ENCODE peak calls at places on chromosome 5, in four cellular contexts. X, I, J and R are unnamed samples.

GRCh38 chr5:170882345-170882744 is 20.5 kb downstream of the RANBP17 start:
- DNase-seq in X (no peak), I (no peak), J (no peak), R (no peak)

GRCh38 chr5:119191944-119192343 is 121.1 kb downstream of the DMXL1 start:
- DNase-seq in X (no peak), I (no peak), J (no peak), R (no peak)

GRCh38 chr5:138649316-138649720 is 74.1 kb upstream of the HSPA9 start:
- DNase-seq in X (no peak), I (no peak), J (peak), R (no peak)

GRCh38 chr5:170131235-170131634 is 25.5 kb downstream of the FOXI1 start:
- DNase-seq in X (no peak), I (no peak), J (no peak), R (no peak)

GRCh38 chr5:10288600-10289213 is 19.0 kb downstream of the CMBL start:
- DNase-seq in X (peak), I (no peak), J (peak), R (peak)

GRCh38 chr5:93022211-93022610 is 558.8 kb downstream of the NR2F1-AS1 start:
- DNase-seq in X (no peak), I (no peak), J (no peak), R (no peak)

GRCh38 chr5:62652225-62652624 is 73.6 kb downstream of the LRRC70 start:
- DNase-seq in X (no peak), I (no peak), J (no peak), R (no peak)

GRCh38 chr5:141733198-141733597 is 51.2 kb upstream of the ARAP3 start:
- DNase-seq in X (no peak), I (no peak), J (no peak), R (no peak)

GRCh38 chr5:135979510-135979909 is 24.7 kb upstream of the LECT2 start:
- DNase-seq in X (no peak), I (no peak), J (no peak), R (no peak)

GRCh38 chr5:117220730-117221129 is 646.1 kb upstream of the SEMA6A start:
- DNase-seq in X (no peak), I (no peak), J (no peak), R (no peak)

GRCh38 chr5:87949665-87950640 is 318.7 kb downstream of the TMEM161B start:
- DNase-seq in X (no peak), I (no peak), J (no peak), R (no peak)

GRCh38 chr5:124755565-124755964 is 9.1 kb upstream of the ZNF608 start:
- DNase-seq in X (no peak), I (no peak), J (no peak), R (no peak)

GRCh38 chr5:116532762-116533525 is 41.7 kb downstream of the SEMA6A start:
- DNase-seq in X (no peak), I (no peak), J (no peak), R (no peak)

GRCh38 chr5:7801898-7802614 is 48.9 kb downstream of the CFAP90 start:
- DNase-seq in X (no peak), I (no peak), J (no peak), R (no peak)

GRCh38 chr5:12384005-12384404 is 479.8 kb upstream of the CTNND2 start:
- DNase-seq in X (no peak), I (no peak), J (no peak), R (no peak)

GRCh38 chr5:139473565-139473964 is 2.8 kb downstream of the SMIM33 start:
- DNase-seq in X (no peak), I (no peak), J (no peak), R (no peak)

GRCh38 chr5:150514708-150515211 is 6.8 kb downstream of the NDST1 start:
- DNase-seq in X (no peak), I (no peak), J (peak), R (no peak)

GRCh38 chr5:5880364-5880763 is 457.9 kb downstream of the ICE1 start:
- DNase-seq in X (no peak), I (no peak), J (no peak), R (no peak)

GRCh38 chr5:72202331-72202825 is 95.1 kb downstream of the MAP1B start:
- DNase-seq in X (no peak), I (no peak), J (no peak), R (no peak)
- H3K27ac ChIP-seq in X (no peak), I (no peak), J (no peak), R (no peak)

DNA sequence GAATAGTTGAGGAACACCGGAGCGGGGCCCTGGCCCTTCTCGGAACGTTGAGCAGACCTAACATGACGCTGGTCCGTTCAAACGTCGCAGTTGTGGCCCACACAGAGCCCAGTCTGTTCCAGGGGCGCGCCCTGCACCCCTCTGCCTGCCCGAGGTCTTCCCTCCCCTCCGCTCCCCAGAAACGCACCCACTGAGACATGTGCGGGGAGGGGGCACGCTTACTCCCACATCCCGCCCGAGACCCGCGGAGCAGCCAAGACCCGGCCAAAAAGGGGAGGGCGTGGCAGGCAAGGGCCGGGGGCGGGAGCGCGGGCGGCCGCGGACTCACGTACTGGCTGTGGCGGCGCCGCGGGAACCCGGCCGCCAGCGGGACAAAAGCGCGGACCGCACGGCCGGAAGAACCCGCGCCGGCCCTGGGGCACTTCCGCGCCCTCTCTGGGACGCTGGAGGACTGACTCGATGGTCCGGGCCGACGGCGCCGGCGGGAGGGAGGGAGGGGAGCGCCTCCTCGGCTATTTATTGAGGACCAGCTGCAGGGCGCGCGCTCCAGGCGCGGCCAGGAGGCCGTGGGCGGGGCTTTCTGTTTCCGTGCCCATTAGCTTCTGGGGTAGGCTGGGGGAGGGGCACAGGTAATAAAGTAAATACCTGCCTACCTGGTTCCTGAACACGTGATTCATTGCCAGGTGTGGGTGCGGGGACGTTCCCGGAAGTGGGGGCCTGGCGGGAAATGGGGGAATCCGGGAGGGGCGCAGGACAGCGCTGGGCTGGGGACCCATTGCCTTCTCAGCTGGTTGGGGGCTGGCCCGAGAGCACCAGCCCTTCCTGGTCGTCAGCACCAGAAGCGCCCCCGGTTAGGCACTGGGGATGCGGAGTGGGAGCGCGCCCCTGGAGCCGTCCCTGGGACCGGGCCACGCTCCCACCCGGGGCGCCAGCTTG is at the start of gene ZFP62:
- DNase-seq in X (peak), I (peak), J (peak), R (peak)
- TF ChIP-seq POLR2A in X (peak), I (peak), J (peak), R (peak)

GRCh38 chr5:37247036-37247435 is 2.1 kb downstream of the CPLANE1 start:
- DNase-seq in X (no peak), I (no peak), J (no peak), R (no peak)
- H3K4me3 ChIP-seq in X (no peak), I (no peak), J (no peak), R (no peak)

GRCh38 chr5:61026004-61026403 is 81.0 kb downstream of the NDUFAF2 start:
- DNase-seq in X (no peak), I (no peak), J (no peak), R (no peak)

GRCh38 chr5:61020415-61020814 is 75.4 kb downstream of the NDUFAF2 start:
- DNase-seq in X (no peak), I (no peak), J (no peak), R (no peak)

GRCh38 chr5:61019642-61020041 is 74.6 kb downstream of the NDUFAF2 start:
- DNase-seq in X (no peak), I (no peak), J (no peak), R (no peak)

GRCh38 chr5:61018102-61018501 is 73.1 kb downstream of the NDUFAF2 start:
- DNase-seq in X (no peak), I (no peak), J (no peak), R (no peak)

GRCh38 chr5:61023131-61023530 is 78.1 kb downstream of the NDUFAF2 start:
- DNase-seq in X (no peak), I (no peak), J (no peak), R (no peak)
- H3K27ac ChIP-seq in X (no peak), I (no peak), J (no peak), R (no peak)

GRCh38 chr5:73444499-73445432 is 3.8 kb downstream of the FOXD1 start:
- DNase-seq in X (no peak), I (no peak), J (no peak), R (no peak)
- TF ChIP-seq POLR2A in X (no peak), I (no peak), J (no peak), R (no peak)

GRCh38 chr5:65916066-65916465 is 10.3 kb upstream of the ERBIN start:
- DNase-seq in X (no peak), I (no peak), J (no peak), R (no peak)
- H3K4me3 ChIP-seq in X (no peak), I (no peak), J (no peak), R (no peak)

GRCh38 chr5:33408816-33409215 is 31.9 kb upstream of the TARS1 start:
- DNase-seq in X (no peak), I (no peak), J (no peak), R (no peak)
- H3K27ac ChIP-seq in X (no peak), I (peak), J (no peak), R (no peak)

DNA sequence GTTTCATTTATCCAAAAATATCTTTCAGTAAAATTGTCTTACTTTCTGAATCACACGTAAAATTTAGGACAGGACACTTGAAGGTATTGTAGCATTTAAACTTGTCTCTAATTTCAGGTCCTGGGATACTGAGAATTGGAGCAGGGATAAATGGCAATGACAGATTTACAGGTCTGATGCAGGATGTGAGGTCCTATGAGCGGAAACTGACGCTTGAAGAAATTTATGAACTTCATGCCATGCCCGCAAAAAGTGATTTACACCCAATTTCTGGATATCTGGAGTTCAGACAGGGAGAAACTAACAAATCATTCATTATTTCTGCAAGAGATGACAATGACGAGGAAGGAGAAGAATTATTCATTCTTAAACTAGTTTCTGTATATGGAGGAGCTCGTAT is 99.2 kb downstream of the ADGRV1 start:
- DNase-seq in X (no peak), I (no peak), J (no peak), R (no peak)
- TF ChIP-seq POLR2A in X (no peak), I (no peak), J (no peak), R (no peak)